ENCODE peak calls at places on chromosome 1, in five cellular contexts. P is hypothalamus; B is activated CD4-positive, CD25-positive, alpha-beta regulatory T cell treated with anti-CD3 and anti-CD28 coated beads, Interleukin-2, amount 50 U/mL, for 16 hours; A is germinal center; T is SK-MEL-5. J is an unnamed sample.

GRCh38 chr1:199081739-199082138 is 442.9 kb downstream of the PTPRC start:
- DNase-seq in P (no peak), B (no peak), T (no peak), A (no peak), J (no peak)

GRCh38 chr1:225533238-225533637 is 105.4 kb upstream of the LBR start:
- DNase-seq in A (no peak), B (no peak), T (peak), P (no peak), J (no peak)

GRCh38 chr1:200279810-200280411 is 129.9 kb downstream of the ZNF281 start:
- DNase-seq in T (peak), P (no peak), B (no peak), A (peak), J (no peak)

GRCh38 chr1:44072204-44072603 is 40.9 kb upstream of the SLC6A9 start:
- DNase-seq in T (peak), P (no peak), A (no peak), B (no peak), J (no peak)

GRCh38 chr1:44554706-44555105 is 119.6 kb downstream of the TMEM53 start:
- DNase-seq in P (no peak), A (no peak), T (no peak), B (no peak), J (no peak)

GRCh38 chr1:197921235-197922069 is 4.3 kb downstream of the LHX9 start:
- DNase-seq in T (no peak), B (no peak), A (no peak), P (no peak), J (no peak)

GRCh38 chr1:115089443-115090340 is at the start of gene TSPAN2:
- DNase-seq in T (no peak), P (no peak), A (peak), B (no peak), J (no peak)

GRCh38 chr1:24186031-24186710 is 918 bp downstream of the IFNLR1 start:
- DNase-seq in P (no peak), A (no peak), B (no peak), T (no peak), J (no peak)

GRCh38 chr1:7421471-7422075 is 349.5 kb upstream of the VAMP3 start:
- DNase-seq in T (no peak), A (no peak), B (no peak), P (no peak), J (no peak)

GRCh38 chr1:113616201-113616600 is 143.1 kb downstream of the PHTF1 start:
- DNase-seq in A (no peak), B (no peak), T (no peak), P (no peak), J (no peak)

GRCh38 chr1:28428990-28429520 is 59.5 kb downstream of the PHACTR4 start:
- DNase-seq in A (no peak), B (no peak), P (no peak), T (peak), J (no peak)

GRCh38 chr1:21630571-21631338 is 38.4 kb downstream of the RAP1GAP start:
- DNase-seq in P (no peak), B (no peak), A (no peak), T (no peak), J (no peak)

GRCh38 chr1:61538228-61538627 is 186.7 kb downstream of the TM2D1 start:
- DNase-seq in P (no peak), A (no peak), T (no peak), B (no peak), J (no peak)

GRCh38 chr1:22250724-22251123 is 107.8 kb upstream of the WNT4 start:
- DNase-seq in T (no peak), B (no peak), P (no peak), A (no peak), J (no peak)

GRCh38 chr1:44012941-44013609 is 18.2 kb downstream of the SLC6A9 start:
- DNase-seq in P (no peak), B (no peak), T (no peak), A (no peak), J (no peak)

GRCh38 chr1:1598051-1598719 is 1.8 kb downstream of the FNDC10 start:
- DNase-seq in T (no peak), P (no peak), A (no peak), B (no peak), J (no peak)

GRCh38 chr1:175176246-175176645 is 16.3 kb downstream of the KIAA0040 start:
- DNase-seq in B (no peak), A (no peak), T (no peak), P (no peak), J (no peak)

GRCh38 chr1:27571439-27572018 is 32.4 kb downstream of the AHDC1 start:
- DNase-seq in P (no peak), A (no peak), T (no peak), B (no peak), J (no peak)

GRCh38 chr1:225874431-225874830 is 7.7 kb downstream of the TMEM63A start:
- DNase-seq in B (no peak), P (no peak), A (no peak), T (no peak), J (no peak)

GRCh38 chr1:3611170-3612019 is at the start of gene MEGF6:
- DNase-seq in T (peak), P (no peak), B (no peak), A (peak), J (peak)

GRCh38 chr1:155012052-155012546 is 9.5 kb downstream of the ZBTB7B start:
- DNase-seq in P (peak), T (peak), B (no peak), A (no peak), J (no peak)

GRCh38 chr1:44314401-44314800 is 40.7 kb downstream of the ERI3 start:
- DNase-seq in P (no peak), A (no peak), B (no peak), T (peak), J (no peak)

GRCh38 chr1:44926311-44926781 is 60.0 kb downstream of the EIF2B3 start:
- DNase-seq in A (no peak), T (no peak), P (no peak), B (no peak), J (no peak)

GRCh38 chr1:14894811-14895524 is 258.6 kb upstream of the TMEM51 start:
- DNase-seq in P (no peak), T (no peak), B (no peak), A (no peak), J (no peak)

GRCh38 chr1:20551945-20552727 is at the start of gene FAM43B:
- DNase-seq in B (no peak), P (peak), T (no peak), A (peak), J (no peak)